ENCODE peak calls at places on chromosomes 2 and 18, in six cellular contexts. L is left ventricle myocardium inferior, X is tibial artery, N is suprapubic skin, E is tibial nerve, G is IMR-90. K is an unnamed sample. For H3K27me3, the result is how much of the 10 kb centered on the place peaks cover.

GRCh38 chr2:113158884-113159553 is 14.8 kb upstream of the PSD4 start:
- DNase-seq in L (no peak), X (peak), N (no peak), E (no peak), G (peak), K (no peak)

GRCh38 chr2:196229013-196229412 is 57.6 kb upstream of the STK17B start:
- DNase-seq in L (no peak), X (no peak), N (no peak), E (no peak), G (no peak), K (no peak)

GRCh38 chr2:176370423-176370822 is 101.2 kb downstream of the MTX2 start:
- DNase-seq in L (no peak), X (no peak), N (no peak), E (no peak), G (no peak), K (no peak)

GRCh38 chr18:42473611-42474010 is 518.6 kb downstream of the PIK3C3 start:
- DNase-seq in L (no peak), X (no peak), N (no peak), E (no peak), G (no peak), K (no peak)

GRCh38 chr2:72131916-72132841 is 15.5 kb downstream of the CYP26B1 start:
- DNase-seq in L (no peak), X (peak), N (peak), E (peak), G (no peak), K (peak)

GRCh38 chr2:96113951-96114350 is 2.4 kb downstream of the ADRA2B start:
- DNase-seq in L (peak), X (no peak), N (no peak), E (no peak), G (no peak), K (no peak)

GRCh38 chr2:197137826-197138480 is 172.6 kb downstream of the ANKRD44 start:
- DNase-seq in L (no peak), X (no peak), N (no peak), E (no peak), G (no peak), K (no peak)

GRCh38 chr18:3692691-3693090 is 242.7 kb downstream of the TGIF1 start:
- DNase-seq in L (no peak), X (no peak), N (no peak), E (no peak), G (no peak), K (no peak)

GRCh38 chr2:232447638-232448472 is 8.1 kb upstream of the ALPI start:
- DNase-seq in L (peak), X (no peak), N (peak), E (no peak), G (no peak), K (no peak)

GRCh38 chr18:4854664-4855063 is 342.4 kb downstream of the AKAIN1 start:
- DNase-seq in L (no peak), X (no peak), N (no peak), E (no peak), G (no peak), K (no peak)

GRCh38 chr2:37637122-37637875 is 34.1 kb downstream of the CDC42EP3 start:
- DNase-seq in L (no peak), X (no peak), N (no peak), E (no peak), G (no peak), K (no peak)

GRCh38 chr2:37670378-37671012 is 947 bp downstream of the CDC42EP3 start:
- DNase-seq in L (no peak), X (no peak), N (no peak), E (no peak), G (no peak), K (no peak)

GRCh38 chr2:103153580-103153979 is 391.7 kb downstream of the TMEM182 start:
- DNase-seq in L (no peak), X (no peak), N (no peak), E (no peak), G (no peak), K (no peak)

GRCh38 chr2:25314514-25315315 is 27.0 kb downstream of the DNMT3A start:
- DNase-seq in L (peak), X (peak), N (no peak), E (peak), G (peak), K (peak)

GRCh38 chr2:234528410-234529150 is 31.7 kb upstream of the ARL4C start:
- DNase-seq in L (no peak), X (no peak), N (no peak), E (no peak), G (no peak), K (no peak)

GRCh38 chr2:219641390-219642063 is 14.1 kb downstream of the SLC4A3 start:
- DNase-seq in L (no peak), X (no peak), N (peak), E (no peak), G (no peak), K (no peak)

GRCh38 chr2:199589303-199589702 is 131.6 kb upstream of the SATB2 start:
- DNase-seq in L (no peak), X (no peak), N (no peak), E (no peak), G (no peak), K (no peak)

GRCh38 chr18:31538837-31539236 is 40.9 kb downstream of the DSG2 start:
- DNase-seq in L (no peak), X (no peak), N (no peak), E (no peak), G (no peak), K (no peak)

GRCh38 chr2:55395724-55396605 is 23.7 kb downstream of the CCDC88A start:
- DNase-seq in L (no peak), X (no peak), N (no peak), E (no peak), G (no peak), K (no peak)

GRCh38 chr18:9016819-9017169 is 85.7 kb upstream of the NDUFV2 start:
- DNase-seq in L (no peak), X (no peak), N (no peak), E (no peak), G (peak), K (no peak)

GRCh38 chr18:666177-666576 is 8.7 kb downstream of the TYMS start:
- DNase-seq in L (no peak), X (no peak), N (no peak), E (no peak), G (no peak), K (no peak)

GRCh38 chr2:62999905-63000304 is 50.7 kb upstream of the OTX1 start:
- DNase-seq in L (peak), X (peak), N (no peak), E (no peak), G (no peak), K (peak)

GRCh38 chr2:3620834-3621233 is 25.9 kb downstream of the COLEC11 start:
- DNase-seq in L (no peak), X (no peak), N (no peak), E (no peak), G (peak), K (no peak)

GRCh38 chr2:193963472-193964119 is 1693.4 kb upstream of the SLC39A10 start:
- DNase-seq in L (no peak), X (no peak), N (no peak), E (no peak), G (no peak), K (no peak)

GRCh38 chr18:3214855-3215637 is 4.7 kb downstream of the MYOM1 start:
- DNase-seq in L (no peak), X (no peak), N (no peak), E (no peak), G (no peak), K (no peak)

GRCh38 chr2:102084651-102085050 is 57.9 kb upstream of the IL1R1 start:
- DNase-seq in L (no peak), X (no peak), N (no peak), E (no peak), G (no peak), K (no peak)

GRCh38 chr2:234705108-234705507 is 208.2 kb upstream of the ARL4C start:
- DNase-seq in L (no peak), X (no peak), N (peak), E (no peak), G (peak), K (no peak)

GRCh38 chr2:655626-656025 is 21.6 kb downstream of the TMEM18 start:
- DNase-seq in L (no peak), X (no peak), N (peak), E (no peak), G (peak), K (peak)

GRCh38 chr18:34738173-34738894 is 28.2 kb downstream of the DTNA start:
- DNase-seq in L (peak), X (no peak), N (no peak), E (no peak), G (no peak), K (no peak)

GRCh38 chr18:39801010-39801409 is 2154.0 kb upstream of the PIK3C3 start:
- DNase-seq in L (no peak), X (no peak), N (no peak), E (no peak), G (no peak), K (no peak)

GRCh38 chr2:241237949-241238371 is 49.5 kb downstream of the ANO7 start:
- DNase-seq in L (no peak), X (no peak), N (no peak), E (no peak), G (no peak), K (no peak)

GRCh38 chr2:68200157-68200787 is 42.6 kb downstream of the PNO1 start:
- DNase-seq in L (no peak), X (no peak), N (no peak), E (no peak), G (no peak), K (no peak)

GRCh38 chr2:69642709-69643601 is 584 bp downstream of the AAK1 start:
- DNase-seq in L (peak), X (peak), N (no peak), E (no peak), G (peak), K (peak)

GRCh38 chr2:152033146-152033545 is 65.7 kb downstream of the CACNB4 start:
- DNase-seq in L (no peak), X (no peak), N (no peak), E (no peak), G (no peak), K (no peak)
- H3K27me3 ChIP-seq in L (under half), X (under half), N (under half), E (under half), G (under half), K (under half)

GRCh38 chr2:16870677-16871076 is 205.0 kb upstream of the CYRIA start:
- DNase-seq in L (no peak), X (no peak), N (no peak), E (no peak), G (no peak), K (no peak)
- TF ChIP-seq CTCF in L (no peak), X (no peak), N (no peak), E (no peak), G (no peak), K (no peak)

DNA sequence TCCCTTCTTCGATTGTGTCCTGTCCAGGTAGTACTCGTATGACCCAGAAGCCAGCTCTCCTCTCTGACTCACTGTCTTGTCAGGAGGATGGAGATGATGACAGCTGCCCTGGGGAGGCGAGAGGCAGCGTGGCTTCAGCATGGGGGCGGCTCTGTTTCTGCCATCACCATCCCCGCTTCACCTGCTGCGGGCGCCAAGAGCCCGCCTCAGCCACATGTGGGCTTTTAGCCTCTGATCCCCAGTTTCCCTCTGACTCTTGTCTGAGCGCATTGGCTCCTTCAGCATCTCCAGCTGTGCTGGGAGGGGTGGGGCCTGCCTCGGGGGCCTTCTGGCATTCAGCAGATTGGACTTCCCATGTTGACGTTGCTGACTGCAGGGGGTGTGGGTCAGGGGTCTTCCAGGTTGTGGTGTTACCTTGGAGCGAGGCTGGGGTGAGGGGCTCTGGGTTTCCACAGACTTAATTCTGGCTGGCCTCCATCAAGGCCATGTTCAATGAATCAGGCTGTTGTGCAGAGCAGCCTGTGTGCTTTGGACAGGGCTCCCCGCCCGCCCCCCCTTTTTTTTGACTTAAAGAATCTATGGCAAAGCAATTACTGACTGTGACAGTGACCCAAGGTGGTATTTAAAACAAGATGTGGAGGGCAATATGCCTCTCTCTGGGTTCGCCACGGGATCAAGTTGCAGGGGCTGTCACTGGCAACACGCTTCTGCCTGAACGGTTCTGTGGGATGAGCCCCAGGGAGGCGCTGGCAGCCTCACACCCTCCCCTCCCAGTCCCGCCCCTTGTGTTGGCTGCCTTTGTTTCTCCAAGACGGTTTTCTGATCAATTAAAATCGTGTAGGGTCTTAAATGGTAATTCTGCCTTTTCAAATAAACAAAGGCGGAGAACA is 228.3 kb downstream of the LDLRAD4 start:
- DNase-seq in L (no peak), X (peak), N (no peak), E (no peak), G (no peak), K (no peak)
- H3K4me3 ChIP-seq in L (no peak), X (peak), N (peak), E (no peak), G (no peak), K (peak)

GRCh38 chr2:26887142-26887541 is 39.2 kb downstream of the DPYSL5 start:
- DNase-seq in L (peak), X (no peak), N (no peak), E (no peak), G (no peak), K (no peak)
- H3K27me3 ChIP-seq in L (under half), X (under half), N (under half), E (under half), G (half or more), K (under half)